ENCODE peak calls at places on chromosomes 6 and 20, in eight cellular contexts. Q is AG04450; I is mucosa of descending colon; R is foreskin fibroblast; U is BJ; D is psoas muscle; N is CD8-positive, alpha-beta T cell; P is natural killer cell. O is an unnamed sample.

GRCh38 chr6:2999005-2999620 is 581 bp upstream of the NQO2 start:
- DNase-seq in N (no peak), Q (no peak), I (no peak), D (no peak), P (no peak), R (peak; percentile 83), U (no peak), O (peak; percentile 85)

GRCh38 chr6:143335865-143336264 is 114.6 kb downstream of the ADAT2 start:
- DNase-seq in U (no peak), N (no peak), P (no peak), Q (no peak), D (no peak), I (no peak), R (no peak), O (no peak)

GRCh38 chr6:157070403-157071107 is 252.8 kb downstream of the TMEM242 start:
- DNase-seq in N (no peak), R (no peak), Q (no peak), D (no peak), U (no peak), I (no peak), P (no peak), O (no peak)

GRCh38 chr6:84860493-84860892 is 96.1 kb upstream of the TBX18 start:
- DNase-seq in P (no peak), Q (no peak), I (no peak), R (no peak), N (no peak), D (no peak), U (no peak), O (no peak)

GRCh38 chr20:45251884-45252571 is 2.3 kb downstream of the SLPI start:
- DNase-seq in I (no peak), U (no peak), Q (no peak), R (no peak), D (no peak), N (no peak), P (no peak), O (no peak)

GRCh38 chr20:38217791-38218565 is 42.6 kb downstream of the KIAA1755 start:
- DNase-seq in N (no peak), D (no peak), Q (peak; percentile 83), U (peak; percentile 83), I (no peak), R (peak; percentile 98), P (no peak), O (peak; percentile 92)

GRCh38 chr6:80341330-80341729 is 234.9 kb downstream of the BCKDHB start:
- DNase-seq in N (no peak), Q (peak; percentile 81), D (no peak), U (peak; percentile 3), I (no peak), R (peak; percentile 20), P (no peak), O (peak; percentile 70)

GRCh38 chr6:1094306-1094705 is 217.6 kb upstream of the FOXQ1 start:
- DNase-seq in Q (peak; percentile 60), N (no peak), U (peak; percentile 83), P (no peak), I (no peak), R (peak; percentile 70), D (no peak), O (peak; percentile 73)

GRCh38 chr20:24370911-24371695 is 98.3 kb upstream of the SYNDIG1 start:
- DNase-seq in R (no peak), P (no peak), Q (no peak), U (no peak), I (no peak), N (no peak), D (no peak), O (no peak)

GRCh38 chr6:14310955-14311354 is 193.4 kb downstream of the CD83 start:
- DNase-seq in N (no peak), P (no peak), D (no peak), I (no peak), Q (no peak), R (no peak), U (no peak), O (peak; percentile 14)

GRCh38 chr6:13769655-13770053 is 44.7 kb downstream of the MCUR1 start:
- DNase-seq in U (no peak), N (peak; percentile 26), I (no peak), R (no peak), P (no peak), Q (no peak), D (no peak), O (no peak)

GRCh38 chr6:123380257-123380656 is 256.5 kb downstream of the TRDN start:
- DNase-seq in I (no peak), U (no peak), N (no peak), R (no peak), D (no peak), P (no peak), Q (no peak), O (peak; percentile 1)

GRCh38 chr6:143328885-143329284 is 121.6 kb downstream of the ADAT2 start:
- DNase-seq in Q (no peak), R (no peak), P (no peak), D (no peak), U (no peak), N (no peak), I (no peak), O (peak; percentile 19)

GRCh38 chr6:153334121-153334520 is 203.0 kb upstream of the RGS17 start:
- DNase-seq in N (no peak), D (no peak), P (no peak), R (no peak), U (no peak), I (no peak), Q (no peak), O (no peak)

GRCh38 chr6:79536615-79536968 is 638 bp downstream of the LCA5 start:
- DNase-seq in I (no peak), R (peak; percentile 28), P (no peak), U (no peak), Q (no peak), D (peak; percentile 58), N (no peak), O (peak; percentile 30)

DNA sequence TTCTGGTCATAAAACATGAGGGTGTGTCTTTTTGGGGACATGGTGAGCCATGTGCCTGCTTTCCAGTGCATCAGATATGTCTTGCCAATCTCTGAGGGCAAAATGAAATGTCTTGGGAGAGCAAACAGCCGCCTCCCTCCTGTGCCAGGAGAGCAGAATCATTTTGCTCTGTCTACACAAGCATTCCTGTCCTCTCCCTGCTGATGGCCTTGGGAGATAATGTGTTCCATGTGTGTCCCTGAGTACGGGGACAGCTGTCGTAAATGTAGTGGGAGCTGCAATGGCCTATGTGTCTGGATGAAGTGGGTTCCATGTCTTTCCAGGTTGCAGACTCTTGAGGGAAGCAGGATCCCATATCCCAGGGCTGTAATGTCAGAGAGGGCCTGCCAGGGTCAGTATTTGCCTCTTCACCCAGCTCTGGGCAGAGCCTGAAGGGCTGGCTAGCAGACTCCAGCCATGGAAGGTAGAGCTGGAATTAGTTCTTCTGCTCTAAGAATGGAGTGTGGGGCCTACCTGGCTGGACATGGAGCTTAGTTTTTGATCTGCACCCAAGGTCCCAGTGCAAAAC is 40.4 kb downstream of the MAFB start:
- DNase-seq in D (no peak), Q (no peak), N (no peak), P (no peak), U (no peak), I (no peak), R (no peak), O (no peak)
- TF ChIP-seq CTCF in D (no peak), Q (no peak), N (no peak), P (no peak), U (no peak), I (no peak), R (no peak), O (no peak)

DNA sequence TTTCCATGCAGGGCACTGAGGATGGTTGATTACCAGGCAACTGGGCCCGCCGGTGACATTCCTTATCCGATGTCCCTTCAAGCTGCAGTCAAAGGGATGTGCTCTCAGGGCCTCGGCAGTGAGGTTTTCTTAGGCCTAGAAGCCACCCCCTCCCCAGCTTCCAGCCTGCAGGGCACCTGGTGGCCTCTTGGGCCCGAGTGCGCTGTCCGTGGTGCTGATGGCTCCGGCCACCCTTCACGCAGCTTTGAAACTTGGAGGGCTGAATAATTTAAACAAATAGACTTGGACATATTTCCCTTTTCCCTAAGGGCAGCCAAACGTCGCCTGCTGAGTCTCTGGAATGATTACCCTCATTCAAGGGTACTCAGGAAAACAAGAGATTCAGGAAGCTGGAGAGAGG is 8.9 kb upstream of the MLN start:
- DNase-seq in D (no peak), I (peak; percentile 56), P (peak; percentile 40), N (peak; percentile 29), U (no peak), R (peak; percentile 29), Q (no peak), O (peak; percentile 65)
- TF ChIP-seq CTCF in D (peak; percentile 41), I (no peak), P (no peak), N (no peak), U (peak; percentile 53), R (peak; percentile 23), Q (peak; percentile 58), O (peak; percentile 56)

DNA sequence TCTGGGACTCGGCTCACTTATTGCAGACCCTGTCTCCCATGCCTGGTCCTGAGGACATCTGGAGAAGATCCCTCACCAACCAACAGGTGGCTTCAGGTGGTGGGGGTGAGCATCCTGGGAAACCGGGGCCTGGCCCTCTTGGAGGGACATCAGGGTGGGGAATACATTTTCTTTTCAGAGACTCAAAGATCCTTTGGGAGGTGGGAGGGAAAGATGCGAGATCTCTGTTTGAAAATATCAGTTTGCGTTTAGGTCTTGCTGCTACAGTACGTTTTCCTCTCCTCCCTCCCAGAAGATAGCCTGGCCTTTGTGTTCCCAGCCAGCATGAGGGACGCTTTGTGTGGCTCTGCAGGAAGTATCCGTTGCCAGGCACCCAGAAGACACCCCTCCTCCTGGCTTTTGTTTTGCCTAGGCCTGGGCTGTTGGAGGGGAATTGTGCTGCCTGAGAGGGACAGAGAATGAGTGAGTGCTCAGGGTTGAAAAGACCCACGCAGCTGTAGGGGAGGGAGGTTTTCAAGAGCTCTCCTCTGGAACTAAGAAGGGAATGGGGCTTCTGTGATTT is 21.8 kb upstream of the SLC2A12 start:
- DNase-seq in I (no peak), Q (no peak), U (no peak), P (no peak), D (no peak), N (no peak), R (no peak), O (no peak)
- TF ChIP-seq CTCF in I (no peak), Q (no peak), U (no peak), P (no peak), D (no peak), N (no peak), R (no peak), O (no peak)

DNA sequence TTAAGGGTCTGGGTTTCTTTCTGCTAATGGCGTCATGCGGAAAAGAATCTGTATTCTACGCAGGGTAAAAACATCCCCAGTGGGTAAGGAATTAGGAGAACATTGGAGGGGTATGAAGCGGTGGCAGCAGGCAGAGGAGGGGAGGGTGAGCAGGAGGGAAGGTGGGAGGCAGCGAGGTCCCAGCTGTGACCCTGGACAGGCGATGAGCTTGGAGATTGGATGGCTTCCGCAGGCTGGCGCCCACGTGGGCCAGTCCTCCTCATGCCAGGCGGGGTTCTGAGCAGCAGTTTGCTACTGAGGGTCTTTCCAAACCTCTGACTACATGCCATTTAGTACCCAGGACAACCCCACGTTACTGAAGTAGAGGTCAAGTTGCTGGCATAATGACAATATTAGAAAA is 172.6 kb downstream of the LINC00237 start:
- DNase-seq in I (no peak), Q (no peak), N (no peak), P (no peak), U (no peak), D (no peak), R (no peak), O (no peak)
- TF ChIP-seq CTCF in I (no peak), Q (no peak), N (no peak), P (no peak), U (no peak), D (no peak), R (no peak), O (no peak)

GRCh38 chr6:42021847-42022754 is 28.2 kb upstream of the TAF8 start:
- DNase-seq in P (no peak), I (no peak), N (peak; percentile 75), U (no peak), Q (no peak), R (no peak), D (no peak), O (no peak)
- TF ChIP-seq CTCF in P (no peak), I (no peak), N (no peak), U (no peak), Q (no peak), R (no peak), D (no peak), O (no peak)

O was measured in fibroblast of villous mesenchyme.